ENCODE peak calls at places on chromosomes 3 and 15, in four cellular contexts. U is PC-3, C is cardiac fibroblast, L is endodermal cell. N is an unnamed sample.

GRCh38 chr3:177629276-177629675 is 432.0 kb upstream of the TBL1XR1 start:
- DNase-seq in U (no peak), C (peak; percentile 31), L (no peak), N (no peak)

GRCh38 chr3:107674371-107674770 is 151.6 kb downstream of the BBX start:
- DNase-seq in U (no peak), C (no peak), L (no peak), N (no peak)

GRCh38 chr3:181872887-181873286 is 161.2 kb downstream of the SOX2 start:
- DNase-seq in U (no peak), C (no peak), L (no peak), N (no peak)

GRCh38 chr3:72437666-72438065 is 410.6 kb downstream of the SHQ1 start:
- DNase-seq in U (no peak), C (no peak), L (no peak), N (no peak)

GRCh38 chr3:29170894-29171582 is 109.8 kb upstream of the RBMS3 start:
- DNase-seq in U (no peak), C (peak; percentile 56), L (no peak), N (peak; percentile 81)

GRCh38 chr3:46460051-46460450 is 4.7 kb downstream of the LTF start:
- DNase-seq in U (peak; percentile 53), C (no peak), L (peak; percentile 3), N (no peak)

GRCh38 chr15:34318277-34319079 is 19.1 kb downstream of the SLC12A6 start:
- DNase-seq in U (peak; percentile 63), C (peak; percentile 80), L (peak; percentile 78), N (peak; percentile 68)

GRCh38 chr3:49534581-49535495 is 19.4 kb upstream of the BSN start:
- DNase-seq in U (no peak), C (no peak), L (peak; percentile 72), N (no peak)

GRCh38 chr3:18499256-18499655 is 74.1 kb upstream of the SATB1 start:
- DNase-seq in U (no peak), C (no peak), L (no peak), N (no peak)

GRCh38 chr3:196965804-196966173 is 2.8 kb downstream of the PIGZ start:
- DNase-seq in U (no peak), C (no peak), L (no peak), N (no peak)

GRCh38 chr3:64399205-64399800 is 174.0 kb upstream of the PRICKLE2 start:
- DNase-seq in U (peak; percentile 62), C (peak; percentile 80), L (peak; percentile 78), N (peak; percentile 70)

GRCh38 chr15:100125627-100126231 is 216.0 kb downstream of the ADAMTS17 start:
- DNase-seq in U (no peak), C (peak; percentile 74), L (no peak), N (no peak)

GRCh38 chr3:16251316-16252085 is 13.2 kb downstream of the DPH3 start:
- DNase-seq in U (no peak), C (no peak), L (no peak), N (no peak)

GRCh38 chr3:106454497-106454896 is 585.7 kb upstream of the CBLB start:
- DNase-seq in U (no peak), C (no peak), L (no peak), N (no peak)

GRCh38 chr3:5051772-5052171 is 70.3 kb upstream of the ARL8B start:
- DNase-seq in U (no peak), C (no peak), L (no peak), N (peak; percentile 50)

GRCh38 chr3:107217161-107217560 is 160.1 kb upstream of the CCDC54 start:
- DNase-seq in U (peak; percentile 97), C (peak; percentile 96), L (no peak), N (peak; percentile 98)

GRCh38 chr15:88894819-88895767 is at the start of gene HAPLN3:
- DNase-seq in U (no peak), C (peak; percentile 52), L (peak; percentile 81), N (peak; percentile 50)

GRCh38 chr3:159039286-159039685 is 237.4 kb downstream of the MFSD1 start:
- DNase-seq in U (no peak), C (no peak), L (no peak), N (no peak)

GRCh38 chr3:7999363-7999762 is 502.3 kb upstream of the LMCD1 start:
- DNase-seq in U (no peak), C (no peak), L (peak; percentile 88), N (no peak)

GRCh38 chr3:184577546-184577945 is 16.0 kb downstream of the EPHB3 start:
- DNase-seq in U (no peak), C (no peak), L (no peak), N (no peak)

GRCh38 chr3:171219258-171219657 is 192.7 kb upstream of the SLC2A2 start:
- DNase-seq in U (no peak), C (no peak), L (no peak), N (no peak)

GRCh38 chr3:26307192-26307591 is 315.4 kb upstream of the LRRC3B start:
- DNase-seq in U (no peak), C (no peak), L (no peak), N (no peak)

GRCh38 chr3:38227989-38228388 is 37.6 kb upstream of the SLC22A13 start:
- DNase-seq in U (peak; percentile 41), C (peak; percentile 70), L (no peak), N (peak; percentile 74)

GRCh38 chr3:58603606-58604005 is 26.4 kb upstream of the FAM107A start:
- DNase-seq in U (no peak), C (no peak), L (no peak), N (no peak)

GRCh38 chr3:130480736-130481135 is 36.2 kb upstream of the COL6A6 start:
- DNase-seq in U (peak; percentile 48), C (peak; percentile 83), L (peak; percentile 80), N (peak; percentile 27)

GRCh38 chr15:73282567-73283200 is 86.1 kb downstream of the HCN4 start:
- DNase-seq in U (no peak), C (no peak), L (no peak), N (no peak)

GRCh38 chr3:195807681-195808121 is 4.0 kb downstream of the MUC4 start:
- DNase-seq in U (no peak), C (no peak), L (peak; percentile 58), N (no peak)

GRCh38 chr3:66499881-66500574 is 794 bp downstream of the LRIG1 start:
- DNase-seq in U (no peak), C (peak; percentile 14), L (peak; percentile 80), N (peak; percentile 36)

GRCh38 chr3:167909443-167910287 is 174.1 kb downstream of the SERPINI1 start:
- DNase-seq in U (no peak), C (no peak), L (no peak), N (no peak)

GRCh38 chr3:43214616-43215015 is 71.7 kb upstream of the SNRK start:
- DNase-seq in U (peak; percentile 91), C (no peak), L (no peak), N (no peak)

GRCh38 chr3:78728406-78729145 is 1039.2 kb downstream of the ROBO1 start:
- DNase-seq in U (no peak), C (peak; percentile 54), L (peak; percentile 49), N (peak; percentile 63)

GRCh38 chr3:195033531-195034091 is 237.3 kb downstream of the XXYLT1 start:
- DNase-seq in U (peak; percentile 87), C (no peak), L (peak; percentile 67), N (no peak)

GRCh38 chr3:189132901-189133300 is 38.9 kb upstream of the TPRG1 start:
- DNase-seq in U (no peak), C (no peak), L (no peak), N (no peak)

GRCh38 chr3:170636609-170637008 is 50.7 kb upstream of the SLC7A14 start:
- DNase-seq in U (no peak), C (no peak), L (no peak), N (no peak)

GRCh38 chr3:157418104-157418503 is 18.5 kb upstream of the PTX3 start:
- DNase-seq in U (peak; percentile 75), C (no peak), L (no peak), N (no peak)

N was measured in iris pigment epithelial cell.